ENCODE peak calls at places on chromosomes 3 and 15, in five cellular contexts. One of them, this sample, is unnamed.

GRCh38 chr15:99385865-99386264 is 134.6 kb downstream of the LRRC28 start:
- DNase-seq in endodermal cell: no peak
- DNase-seq in naive thymus-derived CD4-positive, alpha-beta T cell: no peak
- DNase-seq in pancreas: no peak
- DNase-seq in trophoblast cell: no peak
- DNase-seq in this sample: no peak

GRCh38 chr3:43768594-43768993 is 77.9 kb downstream of the ABHD5 start:
- DNase-seq in naive thymus-derived CD4-positive, alpha-beta T cell: no peak
- DNase-seq in endodermal cell: no peak
- DNase-seq in pancreas: no peak
- DNase-seq in trophoblast cell: no peak
- DNase-seq in this sample: no peak

GRCh38 chr3:124895756-124896155 is 8.6 kb upstream of the ITGB5 start:
- DNase-seq in pancreas: no peak
- DNase-seq in trophoblast cell: no peak
- DNase-seq in naive thymus-derived CD4-positive, alpha-beta T cell: no peak
- DNase-seq in endodermal cell: no peak
- DNase-seq in this sample: no peak

GRCh38 chr3:31880020-31880419 is 101.0 kb downstream of the OSBPL10 start:
- DNase-seq in trophoblast cell: no peak
- DNase-seq in pancreas: no peak
- DNase-seq in naive thymus-derived CD4-positive, alpha-beta T cell: no peak
- DNase-seq in endodermal cell: no peak
- DNase-seq in this sample: no peak

GRCh38 chr3:148975277-148975676 is 16.1 kb upstream of the GYG1 start:
- DNase-seq in endodermal cell: no peak
- DNase-seq in naive thymus-derived CD4-positive, alpha-beta T cell: no peak
- DNase-seq in pancreas: no peak
- DNase-seq in trophoblast cell: no peak
- DNase-seq in this sample: no peak

GRCh38 chr3:140771030-140771677 is 93.3 kb downstream of the TRIM42 start:
- DNase-seq in naive thymus-derived CD4-positive, alpha-beta T cell: no peak
- DNase-seq in pancreas: no peak
- DNase-seq in endodermal cell: no peak
- DNase-seq in trophoblast cell: peak; percentile 2
- DNase-seq in this sample: no peak

GRCh38 chr3:160400048-160400630 is 689 bp downstream of the SMC4 start:
- DNase-seq in naive thymus-derived CD4-positive, alpha-beta T cell: no peak
- DNase-seq in pancreas: peak; percentile 43
- DNase-seq in endodermal cell: no peak
- DNase-seq in trophoblast cell: peak; percentile 49
- DNase-seq in this sample: no peak

GRCh38 chr3:11721114-11721440 is 77.4 kb upstream of the VGLL4 start:
- DNase-seq in endodermal cell: no peak
- DNase-seq in trophoblast cell: peak; percentile 54
- DNase-seq in pancreas: peak; percentile 15
- DNase-seq in naive thymus-derived CD4-positive, alpha-beta T cell: no peak
- DNase-seq in this sample: no peak

GRCh38 chr3:12969487-12969886 is 103.7 kb downstream of the IQSEC1 start:
- DNase-seq in naive thymus-derived CD4-positive, alpha-beta T cell: no peak
- DNase-seq in pancreas: no peak
- DNase-seq in trophoblast cell: no peak
- DNase-seq in endodermal cell: no peak
- DNase-seq in this sample: no peak

GRCh38 chr3:4394048-4394447 is 73.0 kb downstream of the SUMF1 start:
- DNase-seq in naive thymus-derived CD4-positive, alpha-beta T cell: no peak
- DNase-seq in trophoblast cell: no peak
- DNase-seq in endodermal cell: no peak
- DNase-seq in pancreas: no peak
- DNase-seq in this sample: no peak

GRCh38 chr15:40500584-40501330 is 30.0 kb downstream of the CHST14 start:
- DNase-seq in endodermal cell: no peak
- DNase-seq in naive thymus-derived CD4-positive, alpha-beta T cell: no peak
- DNase-seq in pancreas: no peak
- DNase-seq in trophoblast cell: no peak
- DNase-seq in this sample: no peak

GRCh38 chr3:116005404-116005803 is 382.1 kb downstream of the GAP43 start:
- DNase-seq in endodermal cell: peak; percentile 73
- DNase-seq in trophoblast cell: no peak
- DNase-seq in pancreas: no peak
- DNase-seq in naive thymus-derived CD4-positive, alpha-beta T cell: no peak
- DNase-seq in this sample: peak; percentile 45

GRCh38 chr3:197035577-197035976 is 6.0 kb upstream of the MELTF start:
- DNase-seq in naive thymus-derived CD4-positive, alpha-beta T cell: no peak
- DNase-seq in pancreas: no peak
- DNase-seq in endodermal cell: no peak
- DNase-seq in trophoblast cell: no peak
- DNase-seq in this sample: no peak

GRCh38 chr3:156317457-156317856 is 197.1 kb downstream of the KCNAB1 start:
- DNase-seq in naive thymus-derived CD4-positive, alpha-beta T cell: no peak
- DNase-seq in trophoblast cell: no peak
- DNase-seq in endodermal cell: no peak
- DNase-seq in pancreas: no peak
- DNase-seq in this sample: peak; percentile 7

GRCh38 chr3:45544719-45545296 is 49.7 kb upstream of the LIMD1 start:
- DNase-seq in endodermal cell: peak; percentile 36
- DNase-seq in naive thymus-derived CD4-positive, alpha-beta T cell: no peak
- DNase-seq in trophoblast cell: no peak
- DNase-seq in pancreas: no peak
- DNase-seq in this sample: no peak

DNA sequence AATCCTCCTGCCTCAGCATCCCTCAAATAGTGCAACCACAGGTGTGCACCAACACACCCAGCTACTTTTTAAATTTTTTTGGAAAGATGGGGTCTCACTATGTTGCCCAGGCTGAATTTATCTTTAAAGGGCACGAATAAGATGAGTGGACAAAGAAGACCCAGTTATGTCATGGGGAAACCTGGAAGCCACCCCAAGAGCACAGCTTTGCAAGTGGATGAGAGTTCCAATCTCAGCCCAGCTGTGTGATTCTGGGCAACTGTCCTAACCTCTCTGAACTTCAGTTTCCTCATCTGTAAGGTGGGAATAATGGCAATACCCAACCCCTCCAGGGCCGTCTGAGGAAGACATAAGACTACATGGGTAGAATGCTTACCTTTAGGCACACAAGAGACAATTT is 32.2 kb downstream of the DNAJB8 start:
- DNase-seq in trophoblast cell: no peak
- DNase-seq in naive thymus-derived CD4-positive, alpha-beta T cell: no peak
- DNase-seq in pancreas: no peak
- DNase-seq in endodermal cell: no peak
- DNase-seq in this sample: no peak
- H3K27ac ChIP-seq in trophoblast cell: peak overlapping the region; percentile 77
- H3K27ac ChIP-seq in naive thymus-derived CD4-positive, alpha-beta T cell: no peak overlapping the region
- H3K27ac ChIP-seq in pancreas: no peak overlapping the region
- H3K27ac ChIP-seq in endodermal cell: no peak overlapping the region
- H3K27ac ChIP-seq in this sample: no peak overlapping the region

DNA sequence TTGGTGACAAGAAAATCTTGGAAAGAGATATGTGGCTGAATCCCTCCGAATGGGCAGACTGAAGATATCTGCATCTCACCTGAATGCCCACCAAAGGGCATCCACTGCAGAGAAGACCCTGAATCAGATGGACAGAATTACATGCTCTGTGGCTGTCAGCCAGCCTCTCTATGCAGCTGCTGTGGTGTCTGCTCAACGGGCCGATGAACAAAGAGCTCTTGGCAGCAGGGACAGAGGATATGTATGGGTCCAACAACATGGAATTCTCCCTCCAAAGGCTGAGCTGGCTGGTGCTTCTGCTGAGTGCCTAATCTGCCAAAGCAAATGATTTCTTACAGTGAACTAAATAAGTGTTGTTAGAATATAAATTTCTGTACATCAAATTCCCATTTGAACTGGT is 2.1 kb upstream of the BCL2L10 start:
- DNase-seq in trophoblast cell: no peak
- DNase-seq in endodermal cell: peak; percentile 24
- DNase-seq in pancreas: no peak
- DNase-seq in naive thymus-derived CD4-positive, alpha-beta T cell: no peak
- DNase-seq in this sample: no peak
- H3K4me1 ChIP-seq in trophoblast cell: no peaks in the 10 kb centered on the region
- H3K4me1 ChIP-seq in endodermal cell: no peaks in the 10 kb centered on the region
- H3K4me1 ChIP-seq in pancreas: peaks cover 14% of the 10 kb centered on the region
- H3K4me1 ChIP-seq in naive thymus-derived CD4-positive, alpha-beta T cell: peaks cover 5% of the 10 kb centered on the region
- H3K4me1 ChIP-seq in this sample: no peaks in the 10 kb centered on the region

GRCh38 chr15:89457086-89457485 is 39.3 kb downstream of the RHCG start:
- DNase-seq in trophoblast cell: no peak
- DNase-seq in naive thymus-derived CD4-positive, alpha-beta T cell: no peak
- DNase-seq in pancreas: no peak
- DNase-seq in endodermal cell: peak; percentile 72
- DNase-seq in this sample: no peak
- H3K4me3 ChIP-seq in trophoblast cell: no peak overlapping the region
- H3K4me3 ChIP-seq in naive thymus-derived CD4-positive, alpha-beta T cell: no peak overlapping the region
- H3K4me3 ChIP-seq in pancreas: no peak overlapping the region
- H3K4me3 ChIP-seq in endodermal cell: no peak overlapping the region
- H3K4me3 ChIP-seq in this sample: no peak overlapping the region

GRCh38 chr15:38650384-38650783 is 85.8 kb upstream of the RASGRP1 start:
- DNase-seq in pancreas: no peak
- DNase-seq in naive thymus-derived CD4-positive, alpha-beta T cell: no peak
- DNase-seq in endodermal cell: no peak
- DNase-seq in trophoblast cell: no peak
- DNase-seq in this sample: no peak
- H3K27ac ChIP-seq in pancreas: no peak overlapping the region
- H3K27ac ChIP-seq in naive thymus-derived CD4-positive, alpha-beta T cell: peak overlapping the region; percentile 70
- H3K27ac ChIP-seq in endodermal cell: no peak overlapping the region
- H3K27ac ChIP-seq in trophoblast cell: no peak overlapping the region
- H3K27ac ChIP-seq in this sample: no peak overlapping the region

This sample was measured in Panc1.